ENCODE peak calls at places on chromosomes 11 and 22, in seven cellular contexts. M, I, V, K, U, G and W are unnamed samples.

GRCh38 chr22:46108564-46109473 is 41.5 kb upstream of the PPARA start:
- DNase-seq in M (no peak), I (peak; percentile 85), V (no peak), K (peak; percentile 82), U (peak; percentile 78), G (peak; percentile 67), W (no peak)

GRCh38 chr11:34449013-34449412 is 10.3 kb downstream of the CAT start:
- DNase-seq in M (no peak), I (no peak), V (no peak), K (no peak), U (no peak), G (no peak), W (no peak)

GRCh38 chr22:19770349-19771220 is 10.0 kb downstream of the TBX1 start:
- DNase-seq in M (no peak), I (no peak), V (no peak), K (no peak), U (no peak), G (no peak), W (no peak)

GRCh38 chr11:64652586-64653387 is 61.8 kb downstream of the SLC22A12 start:
- DNase-seq in M (peak; percentile 95), I (peak; percentile 89), V (peak; percentile 42), K (peak; percentile 85), U (peak; percentile 75), G (peak; percentile 61), W (no peak)

GRCh38 chr11:102491969-102492368 is 38.6 kb downstream of the MMP7 start:
- DNase-seq in M (no peak), I (no peak), V (no peak), K (no peak), U (no peak), G (no peak), W (no peak)

GRCh38 chr11:80146231-80146630 is 705.4 kb upstream of the TENM4 start:
- DNase-seq in M (no peak), I (no peak), V (no peak), K (no peak), U (no peak), G (no peak), W (no peak)

GRCh38 chr11:70398834-70399680 is 728 bp downstream of the CTTN start:
- DNase-seq in M (no peak), I (peak; percentile 66), V (no peak), K (peak; percentile 76), U (no peak), G (no peak), W (no peak)

GRCh38 chr11:121367434-121367833 is 74.9 kb downstream of the SC5D start:
- DNase-seq in M (no peak), I (no peak), V (no peak), K (no peak), U (peak; percentile 34), G (peak; percentile 61), W (no peak)

GRCh38 chr11:96340555-96340885 is 2.5 kb downstream of the MAML2 start:
- DNase-seq in M (no peak), I (no peak), V (no peak), K (no peak), U (peak; percentile 74), G (no peak), W (no peak)

GRCh38 chr22:17100621-17101020 is 15.8 kb downstream of the IL17RA start:
- DNase-seq in M (peak; percentile 35), I (no peak), V (no peak), K (peak; percentile 17), U (no peak), G (no peak), W (no peak)

GRCh38 chr11:121654506-121655480 is 202.0 kb upstream of the SORL1-AS1 start:
- DNase-seq in M (no peak), I (no peak), V (no peak), K (no peak), U (peak; percentile 61), G (no peak), W (no peak)

GRCh38 chr11:107197932-107198331 is 179.7 kb upstream of the GUCY1A2 start:
- DNase-seq in M (no peak), I (no peak), V (no peak), K (no peak), U (no peak), G (no peak), W (no peak)

GRCh38 chr22:32649515-32650200 is 151.8 kb upstream of the TIMP3 start:
- DNase-seq in M (no peak), I (no peak), V (no peak), K (peak; percentile 76), U (peak; percentile 89), G (no peak), W (no peak)

GRCh38 chr22:40491990-40492631 is 121.7 kb downstream of the SGSM3 start:
- DNase-seq in M (no peak), I (no peak), V (no peak), K (no peak), U (peak; percentile 58), G (no peak), W (no peak)

GRCh38 chr11:125807909-125808308 is 20.0 kb downstream of the PATE3 start:
- DNase-seq in M (no peak), I (no peak), V (no peak), K (no peak), U (peak; percentile 36), G (no peak), W (no peak)

GRCh38 chr22:17302616-17303015 is 66.6 kb upstream of the CECR2 start:
- DNase-seq in M (no peak), I (no peak), V (no peak), K (no peak), U (no peak), G (no peak), W (no peak)

GRCh38 chr11:130909650-130910049 is 6.6 kb downstream of the SNX19 start:
- DNase-seq in M (no peak), I (no peak), V (no peak), K (no peak), U (peak; percentile 80), G (no peak), W (no peak)

DNA sequence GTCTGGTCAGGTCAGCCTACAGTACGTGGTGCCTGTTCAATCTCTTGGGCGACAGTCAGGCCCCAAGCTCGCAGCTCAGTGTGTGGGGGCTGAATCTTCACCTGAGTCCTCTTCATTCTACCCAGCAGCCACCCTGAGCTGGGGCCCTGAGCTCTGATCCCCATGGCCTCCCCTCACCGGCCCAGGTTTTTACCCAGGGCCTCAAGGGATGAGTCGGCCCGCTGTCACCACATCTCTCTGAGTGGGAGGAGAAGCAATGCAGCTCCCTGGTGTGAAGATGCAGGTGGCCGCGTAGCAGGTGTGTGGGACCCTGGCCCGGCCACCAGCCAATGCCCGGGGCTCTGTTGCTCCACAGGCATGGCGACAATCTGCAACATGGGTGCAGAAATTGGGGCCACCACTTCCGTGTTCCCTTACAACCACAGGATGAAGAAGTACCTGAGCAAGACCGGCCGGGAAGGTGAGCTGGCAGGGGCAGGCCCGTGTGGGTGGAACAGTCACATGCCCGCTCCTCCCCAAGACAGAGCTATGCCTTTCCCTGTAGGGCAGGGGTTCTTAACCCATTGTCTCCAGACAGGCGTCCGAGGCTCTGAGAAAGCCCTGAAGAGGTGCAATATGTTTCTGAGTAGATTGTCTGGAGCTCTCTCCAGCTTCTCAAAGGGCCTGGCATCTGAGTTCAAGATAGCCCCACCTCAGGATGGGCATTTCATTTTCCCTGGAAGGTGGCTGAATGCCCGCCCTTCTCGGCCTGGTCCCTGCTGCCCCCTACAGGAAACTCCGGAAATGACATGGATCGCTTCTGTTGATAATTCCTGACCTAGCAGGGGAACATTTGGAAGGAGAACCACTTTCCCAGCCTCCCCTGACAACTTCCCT is 26.9 kb downstream of the POLR3H start:
- DNase-seq in M (peak; percentile 89), I (peak; percentile 92), V (peak; percentile 13), K (peak; percentile 89), U (peak; percentile 72), G (peak; percentile 64), W (no peak)
- H3K27ac ChIP-seq in M (no peak overlapping the region), I (no peak overlapping the region), V (no peak overlapping the region), K (peak overlapping the region; percentile 78), U (no peak overlapping the region), G (no peak overlapping the region), W (no peak overlapping the region)

GRCh38 chr11:210122-210802 is 2.8 kb downstream of the RIC8A start:
- DNase-seq in M (no peak), I (peak; percentile 50), V (no peak), K (no peak), U (peak; percentile 92), G (no peak), W (no peak)
- H3K27ac ChIP-seq in M (no peak overlapping the region), I (no peak overlapping the region), V (no peak overlapping the region), K (peak overlapping the region; percentile 34), U (peak overlapping the region; percentile 99), G (no peak overlapping the region), W (no peak overlapping the region)

GRCh38 chr22:48039326-48039725 is 1276.9 kb downstream of the TBC1D22A start:
- DNase-seq in M (no peak), I (no peak), V (no peak), K (no peak), U (no peak), G (no peak), W (no peak)
- H3K27ac ChIP-seq in M (no peak overlapping the region), I (no peak overlapping the region), V (no peak overlapping the region), K (no peak overlapping the region), U (no peak overlapping the region), G (no peak overlapping the region), W (no peak overlapping the region)

DNA sequence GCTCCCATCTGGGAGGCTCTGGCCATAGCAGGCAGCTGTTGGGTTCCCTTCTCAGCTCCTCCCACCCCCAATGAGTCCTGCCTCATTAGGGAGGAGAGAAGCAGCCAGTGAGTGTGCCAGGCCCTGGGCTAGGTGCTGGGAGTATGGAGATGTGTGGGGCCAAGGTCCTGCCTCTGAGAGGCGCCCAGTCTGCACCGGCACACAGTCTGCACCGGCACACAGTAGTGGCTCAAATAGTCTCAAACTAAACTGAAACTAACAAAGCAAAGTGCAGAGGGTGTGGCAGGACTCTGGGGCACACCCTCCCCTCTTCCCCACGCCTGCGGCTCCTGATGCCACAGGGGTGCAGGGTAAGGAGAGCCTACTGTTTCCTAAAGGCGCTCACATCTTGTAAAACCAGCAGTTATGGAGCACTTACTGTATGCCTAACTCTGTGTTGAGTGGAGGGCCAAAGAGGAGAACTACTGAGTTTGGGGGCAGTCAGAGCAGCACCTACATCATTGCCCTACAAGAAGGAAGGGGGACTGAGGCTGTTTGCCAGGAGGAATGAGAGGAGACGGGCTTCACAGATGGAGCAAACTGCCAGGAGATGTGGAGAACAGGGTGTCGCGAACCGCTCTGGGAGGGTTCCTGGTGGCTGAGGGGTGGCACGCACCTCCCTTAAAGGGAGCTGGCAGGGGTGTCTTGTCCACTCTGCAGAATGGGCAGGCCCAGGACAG is 959 bp upstream of the SH3BP1 start:
- DNase-seq in M (no peak), I (no peak), V (no peak), K (no peak), U (no peak), G (peak; percentile 98), W (no peak)
- H3K27ac ChIP-seq in M (no peak overlapping the region), I (no peak overlapping the region), V (peak overlapping the region; percentile 88), K (no peak overlapping the region), U (no peak overlapping the region), G (peak overlapping the region; percentile 91), W (no peak overlapping the region)

DNA sequence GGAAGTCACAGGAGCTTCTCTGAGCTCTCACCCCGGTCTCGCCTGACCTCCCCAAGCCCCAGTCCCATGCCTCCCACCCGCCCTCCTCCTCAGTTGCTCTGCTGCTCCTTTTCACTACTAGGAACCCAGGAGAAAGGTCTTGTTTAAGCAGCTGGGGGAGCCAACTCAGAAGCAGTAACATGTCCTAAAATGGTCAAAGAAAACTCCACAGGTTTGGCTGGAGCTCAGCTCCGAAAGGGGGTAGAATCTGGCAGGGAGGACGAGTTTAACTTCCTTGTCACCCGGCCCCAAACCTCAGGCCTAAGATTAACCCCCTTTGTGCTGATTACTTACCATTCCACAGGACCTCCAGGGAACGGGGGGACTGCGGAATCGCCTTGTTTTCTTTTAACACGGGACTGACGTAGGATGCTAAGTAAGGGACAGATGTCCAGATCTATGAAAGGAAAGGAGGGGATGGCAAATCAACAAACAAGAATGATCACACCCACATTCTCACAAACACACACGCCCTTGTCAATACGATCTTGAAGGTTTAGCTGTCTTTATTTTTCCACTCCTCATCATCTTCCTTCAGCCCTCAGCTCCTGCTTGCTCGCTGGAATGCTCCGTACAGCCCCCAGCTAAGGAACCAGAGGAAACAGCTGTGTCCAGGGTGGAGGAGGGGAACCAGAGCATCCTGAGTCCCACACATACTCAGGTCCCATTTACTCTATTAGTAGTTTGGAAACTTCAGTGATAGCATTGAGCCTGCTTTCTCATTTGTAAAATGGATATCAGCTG is 13.5 kb downstream of the PCSK7 start:
- DNase-seq in M (peak; percentile 81), I (no peak), V (no peak), K (peak; percentile 91), U (no peak), G (no peak), W (no peak)
- H3K27ac ChIP-seq in M (peak overlapping the region; percentile 100), I (peak overlapping the region; percentile 28), V (no peak overlapping the region), K (peak overlapping the region; percentile 88), U (no peak overlapping the region), G (no peak overlapping the region), W (no peak overlapping the region)